ENCODE peak calls at places on chromosome 20, in eight cellular contexts. V is GM13976, N is uterus, I is fibroblast of lung, K is RWPE2, C is OCI-LY7, B is pancreas, M is foreskin fibroblast. L is an unnamed sample.
A peak's percentile ranks its signal among the peaks of the same experiment; 100 is the strongest.

GRCh38 chr20:62040381-62040922 is 25.2 kb downstream of the TAF4 start:
- DNase-seq in V (no peak), N (no peak), I (no peak), K (no peak), C (no peak), B (no peak), M (no peak), L (no peak)

GRCh38 chr20:45448250-45448649 is 21.3 kb upstream of the WFDC2 start:
- DNase-seq in V (no peak), N (no peak), I (no peak), K (no peak), C (no peak), B (no peak), M (no peak), L (no peak)

GRCh38 chr20:18004389-18005031 is 35.7 kb downstream of the MGME1 start:
- DNase-seq in V (no peak), N (no peak), I (peak; percentile 25), K (no peak), C (no peak), B (no peak), M (no peak), L (peak; percentile 41)

GRCh38 chr20:35007891-35008290 is 52.2 kb downstream of the MYH7B start:
- DNase-seq in V (no peak), N (peak; percentile 11), I (no peak), K (peak; percentile 76), C (no peak), B (no peak), M (no peak), L (no peak)

GRCh38 chr20:35773154-35773751 is 1.4 kb downstream of the PHF20 start:
- DNase-seq in V (peak; percentile 58), N (no peak), I (peak; percentile 44), K (no peak), C (peak; percentile 40), B (no peak), M (no peak), L (peak; percentile 17)

GRCh38 chr20:49676581-49677291 is 36.9 kb downstream of the B4GALT5 start:
- DNase-seq in V (no peak), N (no peak), I (peak; percentile 78), K (no peak), C (no peak), B (no peak), M (no peak), L (peak; percentile 75)

GRCh38 chr20:3156811-3157619 is 2.6 kb downstream of the FASTKD5 start:
- DNase-seq in V (peak; percentile 68), N (no peak), I (peak; percentile 14), K (no peak), C (no peak), B (no peak), M (no peak), L (peak; percentile 15)

GRCh38 chr20:16944753-16945152 is 196.6 kb downstream of the OTOR start:
- DNase-seq in V (no peak), N (no peak), I (peak; percentile 67), K (no peak), C (no peak), B (no peak), M (no peak), L (no peak)

GRCh38 chr20:18802012-18802634 is 11.5 kb upstream of the SCP2D1 start:
- DNase-seq in V (peak; percentile 41), N (no peak), I (no peak), K (no peak), C (peak; percentile 36), B (no peak), M (no peak), L (no peak)

GRCh38 chr20:59498291-59498690 is 106.0 kb upstream of the PHACTR3 start:
- DNase-seq in V (no peak), N (no peak), I (no peak), K (no peak), C (no peak), B (no peak), M (no peak), L (no peak)

GRCh38 chr20:10094566-10095173 is 59.9 kb downstream of the ANKEF1 start:
- DNase-seq in V (no peak), N (no peak), I (peak; percentile 28), K (no peak), C (no peak), B (no peak), M (peak; percentile 20), L (peak; percentile 37)

GRCh38 chr20:5654557-5654956 is 95.6 kb upstream of the SHLD1 start:
- DNase-seq in V (no peak), N (no peak), I (peak; percentile 93), K (no peak), C (no peak), B (no peak), M (peak; percentile 70), L (peak; percentile 93)

GRCh38 chr20:44706371-44707258 is 8.6 kb upstream of the CCN5 start:
- DNase-seq in V (no peak), N (peak; percentile 56), I (peak; percentile 55), K (peak; percentile 69), C (no peak), B (no peak), M (peak; percentile 85), L (peak; percentile 81)

GRCh38 chr20:266604-267562 is 9.4 kb downstream of the DEFB132 start:
- DNase-seq in V (peak; percentile 92), N (peak; percentile 83), I (peak; percentile 63), K (peak; percentile 89), C (peak; percentile 83), B (peak; percentile 81), M (peak; percentile 63), L (peak; percentile 75)

GRCh38 chr20:53654932-53655674 is 61.5 kb upstream of the ZNF217 start:
- DNase-seq in V (no peak), N (no peak), I (no peak), K (no peak), C (peak; percentile 50), B (no peak), M (no peak), L (no peak)

GRCh38 chr20:43537921-43538854 is 20.6 kb upstream of the SGK2 start:
- DNase-seq in V (peak; percentile 61), N (peak; percentile 51), I (peak; percentile 42), K (no peak), C (peak; percentile 58), B (peak; percentile 52), M (peak; percentile 48), L (peak; percentile 66)

GRCh38 chr20:48823960-48824497 is 3.8 kb downstream of the PREX1 start:
- DNase-seq in V (peak; percentile 81), N (no peak), I (peak; percentile 83), K (peak; percentile 80), C (peak; percentile 50), B (no peak), M (peak; percentile 88), L (peak; percentile 83)

GRCh38 chr20:32380745-32381144 is 22.6 kb downstream of the ASXL1 start:
- DNase-seq in V (no peak), N (no peak), I (no peak), K (no peak), C (no peak), B (no peak), M (no peak), L (no peak)

GRCh38 chr20:46021361-46022359 is 7.4 kb upstream of the SLC12A5 start:
- DNase-seq in V (peak; percentile 86), N (no peak), I (no peak), K (peak; percentile 96), C (peak; percentile 92), B (peak; percentile 11), M (no peak), L (no peak)

GRCh38 chr20:37178839-37179670 is at the start of the genes MROH8 and RPN2:
- DNase-seq in V (peak; percentile 95), N (peak; percentile 98), I (peak; percentile 99), K (peak; percentile 100), C (peak; percentile 97), B (peak; percentile 98), M (peak; percentile 98), L (peak; percentile 96)
- TF ChIP-seq CTCF in V (no peak), N (peak; percentile 8), I (no peak), K (no peak), C (no peak), B (no peak), M (no peak), L (no peak)

DNA sequence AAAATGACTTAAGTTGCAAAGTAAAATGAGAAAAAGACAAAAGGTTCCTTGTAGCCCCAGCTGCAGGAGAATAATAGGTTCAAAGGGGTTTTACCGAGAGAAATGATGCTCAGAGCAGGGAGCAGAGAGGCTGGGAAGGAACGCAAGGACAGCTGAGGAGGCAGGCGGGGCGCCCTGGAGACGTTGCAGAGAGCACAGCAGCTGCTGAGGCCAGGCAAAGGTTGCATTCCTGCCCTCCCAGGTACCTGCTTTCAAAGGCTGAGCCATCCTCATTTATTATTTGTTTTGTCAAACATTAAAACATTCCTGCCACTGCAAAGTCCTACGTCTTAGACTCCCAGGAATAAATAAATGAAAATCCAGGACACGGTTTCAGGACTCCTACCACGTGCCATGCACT is 16.2 kb upstream of the VAPB start:
- DNase-seq in V (no peak), N (no peak), I (no peak), K (peak; percentile 69), C (no peak), B (no peak), M (no peak), L (no peak)
- TF ChIP-seq CTCF in V (no peak), N (no peak), I (no peak), K (no peak), C (no peak), B (no peak), M (no peak), L (no peak)

DNA sequence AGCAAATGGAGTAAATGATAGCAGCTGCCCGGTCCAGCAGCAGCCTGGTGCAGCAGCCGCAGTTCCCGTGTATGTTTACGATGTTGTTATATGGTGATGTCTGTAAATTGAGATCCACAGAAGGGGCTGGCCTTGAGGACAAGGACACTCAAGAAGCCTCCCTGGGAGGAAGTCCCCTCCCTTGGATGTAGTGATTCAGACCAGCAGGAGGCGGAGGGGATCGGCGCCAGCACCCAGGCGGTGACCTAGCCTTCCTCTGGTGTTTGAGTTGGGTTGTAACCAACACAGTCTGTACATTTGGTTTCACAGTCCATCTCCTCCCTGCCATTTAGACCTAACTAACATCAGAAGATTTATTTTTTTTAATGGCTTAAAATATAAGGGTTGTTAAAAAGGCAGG is 187.8 kb downstream of the SYNDIG1 start:
- DNase-seq in V (no peak), N (no peak), I (peak; percentile 65), K (no peak), C (no peak), B (peak; percentile 39), M (no peak), L (peak; percentile 60)
- TF ChIP-seq CTCF in V (no peak), N (no peak), I (no peak), K (no peak), C (no peak), B (no peak), M (no peak), L (peak; percentile 27)

DNA sequence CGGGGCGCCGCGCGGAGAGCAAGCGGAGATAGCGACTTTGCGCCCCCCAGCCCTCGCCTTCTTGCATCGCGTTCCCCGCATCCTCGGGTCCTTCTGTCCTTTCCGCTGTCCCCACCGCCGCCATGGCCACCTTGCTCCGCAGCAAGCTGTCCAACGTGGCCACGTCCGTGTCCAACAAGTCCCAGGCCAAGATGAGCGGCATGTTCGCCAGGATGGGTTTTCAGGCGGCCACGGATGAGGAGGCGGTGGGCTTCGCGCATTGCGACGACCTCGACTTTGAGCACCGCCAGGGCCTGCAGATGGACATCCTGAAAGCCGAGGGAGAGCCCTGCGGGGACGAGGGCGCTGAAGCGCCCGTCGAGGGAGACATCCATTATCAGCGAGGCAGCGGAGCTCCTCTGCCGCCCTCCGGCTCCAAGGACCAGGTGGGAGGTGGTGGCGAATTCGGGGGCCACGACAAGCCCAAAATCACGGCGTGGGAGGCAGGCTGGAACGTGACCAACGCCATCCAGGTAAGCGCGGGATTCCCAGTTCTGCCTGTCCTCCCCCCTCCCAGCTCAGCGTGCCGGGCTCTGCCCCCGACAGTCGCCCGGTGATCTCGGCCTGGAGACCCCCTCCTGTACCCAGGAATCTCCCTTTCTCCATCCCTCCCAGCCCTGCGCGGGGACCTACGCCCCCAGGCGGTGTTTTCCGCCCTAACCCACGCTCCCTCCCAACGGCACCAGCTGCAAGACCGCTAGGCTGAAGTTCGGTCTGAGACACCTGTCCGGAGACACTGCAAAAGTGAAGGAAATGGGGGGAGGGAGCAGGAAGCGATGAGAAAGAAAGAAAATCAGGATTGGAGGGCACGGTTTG is 544 bp downstream of the SLC32A1 start:
- DNase-seq in V (peak; percentile 51), N (no peak), I (no peak), K (peak; percentile 70), C (peak; percentile 75), B (no peak), M (no peak), L (no peak)
- TF ChIP-seq CTCF in V (no peak), N (no peak), I (no peak), K (no peak), C (peak; percentile 68), B (no peak), M (no peak), L (no peak)